ENCODE peak calls at places on chromosome 9, in eight cellular contexts. J is amniotic stem cell, M is ACHN, Y is RWPE1, V is T follicular helper cell, U is foreskin keratinocyte, K is NCI-H1930, B is NCI-H1417. D is an unnamed sample.

GRCh38 chr9:114006931-114007691 is 71.0 kb downstream of the AMBP start:
- DNase-seq in J (no peak), Y (no peak), K (no peak), V (no peak), U (no peak), B (no peak), M (no peak), D (no peak)

GRCh38 chr9:135295556-135296300 is 183.9 kb upstream of the PPP1R26 start:
- DNase-seq in U (no peak), V (no peak), B (no peak), J (no peak), K (no peak), Y (no peak), M (no peak), D (no peak)

GRCh38 chr9:4792054-4792571 is 631 bp upstream of the RCL1 start:
- DNase-seq in K (no peak), V (no peak), U (peak), J (no peak), M (no peak), B (no peak), Y (no peak), D (peak)

GRCh38 chr9:91248707-91249106 is 113.0 kb downstream of the AUH start:
- DNase-seq in Y (no peak), M (no peak), J (no peak), U (no peak), V (no peak), K (no peak), B (no peak), D (no peak)

GRCh38 chr9:99055384-99055783 is 49.5 kb upstream of the TGFBR1 start:
- DNase-seq in K (no peak), J (no peak), Y (peak), M (no peak), B (no peak), U (peak), V (no peak), D (no peak)

GRCh38 chr9:23824241-23825142 is 1.5 kb downstream of the ELAVL2 start:
- DNase-seq in M (no peak), K (no peak), B (peak), V (no peak), U (no peak), Y (peak), J (no peak), D (no peak)

GRCh38 chr9:70935856-70936255 is 185.6 kb downstream of the TRPM3 start:
- DNase-seq in B (no peak), J (no peak), M (no peak), K (no peak), Y (no peak), V (no peak), U (no peak), D (no peak)

GRCh38 chr9:98778711-98779530 is 17.4 kb downstream of the ANKS6 start:
- DNase-seq in M (peak), J (no peak), B (no peak), U (no peak), V (no peak), Y (no peak), K (no peak), D (no peak)

GRCh38 chr9:79471577-79472543 is 99.9 kb upstream of the TLE4 start:
- DNase-seq in K (no peak), Y (peak), J (peak), M (no peak), V (no peak), B (peak), U (no peak), D (no peak)

D was measured in iPS DF 6.9.